ENCODE peak calls at places on chromosomes 16 and 17, in four cellular contexts. J is K562, H is GM12878, T is H1. A is an unnamed sample.

GRCh38 chr16:53519417-53520091 is 16.5 kb upstream of the AKTIP start:
- DNase-seq in J (no peak), H (no peak), T (no peak), A (no peak)

GRCh38 chr16:75462804-75463203 is 1.7 kb downstream of the TMEM170A start:
- DNase-seq in J (no peak), H (no peak), T (no peak), A (no peak)

GRCh38 chr16:31327675-31328225 is 27.2 kb upstream of the ITGAX start:
- DNase-seq in J (no peak), H (no peak), T (no peak), A (no peak)

GRCh38 chr16:73064227-73064995 is 16.5 kb upstream of the ZFHX3 start:
- DNase-seq in J (no peak), H (no peak), T (no peak), A (no peak)

GRCh38 chr17:21376835-21377690 is 906 bp downstream of the KCNJ12 start:
- DNase-seq in J (peak; percentile 28), H (no peak), T (no peak), A (no peak)

GRCh38 chr17:59488805-59489204 is 76.6 kb upstream of the DHX40 start:
- DNase-seq in J (no peak), H (no peak), T (no peak), A (no peak)

GRCh38 chr17:77616243-77616731 is 342.2 kb upstream of the TNRC6C start:
- DNase-seq in J (no peak), H (no peak), T (no peak), A (no peak)

GRCh38 chr17:73067075-73067474 is 25.4 kb downstream of the SLC39A11 start:
- DNase-seq in J (no peak), H (no peak), T (no peak), A (no peak)

GRCh38 chr17:27623578-27623977 is 7.4 kb upstream of the LGALS9 start:
- DNase-seq in J (no peak), H (no peak), T (no peak), A (no peak)

GRCh38 chr16:57281791-57282190 is 2.7 kb downstream of the PLLP start:
- DNase-seq in J (no peak), H (no peak), T (no peak), A (no peak)

GRCh38 chr17:81578038-81578441 is 25.9 kb upstream of the FAAP100 start:
- DNase-seq in J (no peak), H (no peak), T (no peak), A (no peak)

GRCh38 chr16:969508-970378 is 1.0 kb downstream of the LMF1 start:
- DNase-seq in J (peak; percentile 54), H (no peak), T (no peak), A (no peak)

GRCh38 chr17:27153005-27153404 is 140.9 kb upstream of the WSB1 start:
- DNase-seq in J (no peak), H (no peak), T (no peak), A (no peak)

GRCh38 chr16:79036541-79036940 is 564.0 kb downstream of the MAF start:
- DNase-seq in J (no peak), H (no peak), T (no peak), A (no peak)

GRCh38 chr16:76913046-76913445 is 277.9 kb upstream of the MON1B start:
- DNase-seq in J (no peak), H (no peak), T (no peak), A (no peak)

GRCh38 chr17:44069974-44070454 is 521 bp upstream of the G6PC3 start:
- DNase-seq in J (no peak), H (no peak), T (no peak), A (peak; percentile 36)

GRCh38 chr17:65684631-65685030 is 123.2 kb upstream of the AXIN2 start:
- DNase-seq in J (no peak), H (no peak), T (no peak), A (no peak)

GRCh38 chr16:890217-890616 is 80.6 kb downstream of the LMF1 start:
- DNase-seq in J (peak; percentile 45), H (no peak), T (no peak), A (no peak)

GRCh38 chr16:27514806-27515205 is 34.9 kb downstream of the GTF3C1 start:
- DNase-seq in J (no peak), H (no peak), T (no peak), A (no peak)

GRCh38 chr17:43483674-43484551 is at the start of gene DHX8:
- DNase-seq in J (peak; percentile 94), H (peak; percentile 97), T (peak; percentile 95), A (peak; percentile 98)

GRCh38 chr17:42913527-42913926 is 12.9 kb downstream of the G6PC1 start:
- DNase-seq in J (no peak), H (no peak), T (no peak), A (no peak)

GRCh38 chr17:45364531-45365390 is 47.9 kb upstream of the MAP3K14 start:
- DNase-seq in J (no peak), H (no peak), T (peak; percentile 89), A (no peak)

GRCh38 chr17:12422632-12423031 is 243.1 kb upstream of the MYOCD start:
- DNase-seq in J (no peak), H (no peak), T (no peak), A (no peak)

GRCh38 chr17:19338031-19338990 is 24.2 kb downstream of the B9D1 start:
- DNase-seq in J (peak; percentile 55), H (no peak), T (peak; percentile 47), A (no peak)

GRCh38 chr16:60091479-60091878 is 1357.4 kb upstream of the GOT2 start:
- DNase-seq in J (no peak), H (no peak), T (no peak), A (no peak)

GRCh38 chr17:51044964-51045363 is 75.7 kb downstream of the SPAG9 start:
- DNase-seq in J (no peak), H (no peak), T (no peak), A (no peak)

GRCh38 chr16:76656951-76657498 is 379.8 kb downstream of the CNTNAP4 start:
- DNase-seq in J (no peak), H (no peak), T (no peak), A (no peak)

GRCh38 chr17:37294888-37295287 is 80.9 kb upstream of the C17orf78 start:
- DNase-seq in J (no peak), H (no peak), T (no peak), A (no peak)

GRCh38 chr16:57801098-57801855 is 1.0 kb downstream of the KIFC3 start:
- DNase-seq in J (no peak), H (no peak), T (no peak), A (no peak)

GRCh38 chr16:80375513-80375912 is 165.3 kb upstream of the DYNLRB2 start:
- DNase-seq in J (no peak), H (no peak), T (no peak), A (no peak)

GRCh38 chr17:74921769-74922168 is 1.3 kb downstream of the USH1G start:
- DNase-seq in J (no peak), H (no peak), T (no peak), A (no peak)

DNA sequence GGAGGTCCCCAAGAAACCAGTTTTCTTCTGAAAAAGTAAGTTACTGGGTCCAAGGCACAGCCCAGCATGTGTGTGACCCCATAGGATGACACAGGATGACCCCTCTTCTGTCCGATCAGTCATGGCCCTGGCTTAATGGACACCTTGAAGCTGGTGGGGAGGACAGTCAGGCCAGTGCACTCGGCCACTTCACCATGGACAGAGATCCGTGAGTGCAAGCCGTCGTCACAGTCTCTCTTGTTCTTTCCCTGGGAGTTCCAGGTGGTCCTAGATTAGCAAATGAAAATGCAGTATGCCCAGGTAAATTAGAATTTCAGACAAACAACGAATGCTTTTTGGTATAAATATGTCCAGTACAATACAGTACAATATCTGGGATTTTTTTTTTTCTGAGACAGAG is 1.4 kb upstream of the RNF222 start:
- DNase-seq in J (no peak), H (no peak), T (no peak), A (no peak)
- TF ChIP-seq POLR2A in J (no peak), H (no peak), T (no peak), A (no peak)

GRCh38 chr16:88503771-88504488 is 50.9 kb downstream of the ZFPM1 start:
- DNase-seq in J (no peak), H (no peak), T (no peak), A (no peak)

GRCh38 chr16:88502776-88503280 is 49.7 kb downstream of the ZFPM1 start:
- DNase-seq in J (no peak), H (no peak), T (no peak), A (no peak)

GRCh38 chr16:88505405-88506082 is 52.5 kb downstream of the ZFPM1 start:
- DNase-seq in J (peak; percentile 53), H (no peak), T (no peak), A (peak; percentile 60)

GRCh38 chr16:88503374-88503770 is 50.3 kb downstream of the ZFPM1 start:
- DNase-seq in J (no peak), H (no peak), T (no peak), A (no peak)

DNA sequence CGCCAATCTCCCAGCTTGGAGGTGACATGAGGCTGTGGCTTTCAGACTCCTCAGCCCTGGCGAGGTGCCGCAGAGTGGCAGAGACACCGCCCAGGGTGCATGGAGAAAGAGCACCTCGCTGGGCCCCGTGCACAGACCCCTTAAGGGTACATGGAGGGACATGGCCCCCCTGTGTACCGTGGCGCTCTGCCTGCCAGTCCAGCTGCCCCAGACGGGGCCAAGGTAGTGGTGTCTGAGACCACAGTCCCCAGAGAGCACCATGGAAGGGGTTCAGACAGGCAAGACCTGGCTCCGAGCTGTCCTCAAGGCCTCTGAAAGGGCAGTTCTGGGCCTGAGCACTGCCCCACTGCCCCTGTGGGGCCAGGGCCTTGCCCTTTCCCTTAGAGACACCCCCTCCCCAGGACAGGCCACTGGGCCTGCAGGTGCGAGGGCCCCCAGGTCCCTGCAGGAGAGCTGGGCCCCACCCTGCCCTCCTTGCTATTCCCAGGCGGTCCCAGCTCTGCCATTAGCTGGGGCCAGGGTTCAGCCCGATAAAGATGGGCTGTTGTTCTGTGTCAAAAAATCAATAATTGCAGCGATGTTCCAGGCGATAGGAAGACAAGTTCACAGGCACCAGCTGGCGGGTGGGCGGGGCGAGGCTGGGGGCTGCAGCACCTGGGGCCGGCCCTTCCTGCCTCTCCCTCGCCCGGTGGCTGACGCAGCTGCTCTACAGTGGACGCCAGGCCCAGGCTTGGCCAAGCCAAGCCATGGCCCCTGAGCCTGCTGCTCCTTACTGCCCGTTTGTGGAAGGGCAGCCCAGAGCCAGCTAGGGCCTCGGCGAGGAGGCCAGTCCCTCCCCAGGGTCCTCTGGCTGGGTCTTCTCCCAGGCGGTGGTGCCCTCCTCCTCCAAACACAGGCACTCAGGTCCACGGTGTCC is 51.7 kb downstream of the ZFPM1 start:
- DNase-seq in J (no peak), H (no peak), T (no peak), A (no peak)
- TF ChIP-seq RAD21 in J (no peak), H (no peak), T (no peak), A (no peak)

DNA sequence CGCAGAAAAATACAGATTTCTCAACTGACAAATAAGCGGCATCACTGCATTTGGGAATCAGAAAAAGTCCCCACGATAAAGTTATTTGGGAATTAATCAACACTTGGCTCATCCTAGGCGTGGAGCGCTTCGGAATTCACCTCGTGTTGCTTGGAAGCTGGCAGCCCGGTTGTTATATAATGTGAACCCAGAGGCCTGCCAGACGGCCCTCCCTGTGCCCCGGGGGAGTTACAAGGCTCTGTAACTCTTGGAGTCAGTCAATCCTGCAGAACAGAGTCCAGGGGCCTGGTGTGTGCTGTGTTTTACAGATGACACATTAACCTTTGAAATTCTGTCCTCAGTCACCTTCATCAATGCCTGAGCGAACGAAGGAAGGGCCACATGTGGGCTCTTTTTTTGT is 111.1 kb downstream of the PITPNC1 start:
- DNase-seq in J (no peak), H (no peak), T (no peak), A (no peak)
- TF ChIP-seq EGR1 in J (no peak), H (no peak), T (no peak), A (no peak)

GRCh38 chr17:79646721-79647455 is 36.0 kb upstream of the RBFOX3 start:
- DNase-seq in J (no peak), H (no peak), T (no peak), A (no peak)
- TF ChIP-seq POLR2A in J (no peak), H (no peak), T (no peak), A (no peak)

A was measured in HCT116.